ENCODE peak calls at places on chromosomes 1 and 21, in five cellular contexts. J, F, D, R and C are unnamed samples.

GRCh38 chr1:159936284-159936904 is 9.0 kb downstream of the IGSF9 start:
- DNase-seq in R (peak; percentile 16), F (peak; percentile 77), D (peak; percentile 85), J (no peak), C (peak; percentile 74)

GRCh38 chr1:60924964-60925798 is 157.2 kb upstream of the NFIA start:
- DNase-seq in F (no peak), D (no peak), J (no peak), R (no peak), C (no peak)

GRCh38 chr1:235006816-235007215 is 121.8 kb downstream of the TOMM20 start:
- DNase-seq in R (no peak), F (no peak), D (no peak), J (no peak), C (no peak)

GRCh38 chr1:42333662-42334239 is 1.3 kb downstream of the FOXJ3 start:
- DNase-seq in R (no peak), F (no peak), J (no peak), D (no peak), C (no peak)

GRCh38 chr1:25568834-25569598 is 25.6 kb downstream of the LDLRAP1 start:
- DNase-seq in R (peak; percentile 89), F (no peak), J (peak; percentile 46), D (no peak), C (no peak)

GRCh38 chr1:207897188-207897587 is 13.7 kb downstream of the CD34 start:
- DNase-seq in F (no peak), D (no peak), R (no peak), J (no peak), C (no peak)

GRCh38 chr1:116472431-116472961 is 98.3 kb downstream of the CD58 start:
- DNase-seq in D (no peak), J (no peak), R (peak; percentile 42), F (no peak), C (no peak)

GRCh38 chr1:9822897-9823692 is 670 bp downstream of the CLSTN1 start:
- DNase-seq in J (no peak), R (peak; percentile 26), D (peak; percentile 83), F (no peak), C (no peak)

GRCh38 chr1:50333595-50333974 is 89.7 kb downstream of the DMRTA2 start:
- DNase-seq in D (peak; percentile 76), J (no peak), F (peak; percentile 22), R (peak; percentile 2), C (peak; percentile 18)

GRCh38 chr1:8810987-8811386 is 6.5 kb downstream of the RERE start:
- DNase-seq in J (no peak), R (no peak), D (no peak), F (no peak), C (no peak)

GRCh38 chr1:41917835-41918449 is 780 bp downstream of the HIVEP3 start:
- DNase-seq in R (peak; percentile 55), J (no peak), D (peak; percentile 77), F (peak; percentile 30), C (peak; percentile 49)

GRCh38 chr1:32372149-32372756 is 9.9 kb downstream of the TSSK3 start:
- DNase-seq in D (no peak), F (peak; percentile 46), R (no peak), J (no peak), C (peak; percentile 71)

GRCh38 chr1:208326033-208326432 is 81.8 kb upstream of the PLXNA2 start:
- DNase-seq in D (no peak), J (no peak), F (no peak), R (no peak), C (no peak)

GRCh38 chr1:113861641-113862040 is 9.9 kb downstream of the PTPN22 start:
- DNase-seq in F (no peak), D (no peak), J (no peak), R (no peak), C (no peak)
- H3K4me3 ChIP-seq in F (no peak overlapping the region), D (no peak overlapping the region), J (no peak overlapping the region), R (no peak overlapping the region), C (no peak overlapping the region)

GRCh38 chr1:165738794-165739193 is 29.9 kb downstream of the TMCO1 start:
- DNase-seq in J (no peak), R (no peak), D (no peak), F (no peak), C (no peak)
- H3K27ac ChIP-seq in J (no peak overlapping the region), R (no peak overlapping the region), D (no peak overlapping the region), F (no peak overlapping the region), C (no peak overlapping the region)

DNA sequence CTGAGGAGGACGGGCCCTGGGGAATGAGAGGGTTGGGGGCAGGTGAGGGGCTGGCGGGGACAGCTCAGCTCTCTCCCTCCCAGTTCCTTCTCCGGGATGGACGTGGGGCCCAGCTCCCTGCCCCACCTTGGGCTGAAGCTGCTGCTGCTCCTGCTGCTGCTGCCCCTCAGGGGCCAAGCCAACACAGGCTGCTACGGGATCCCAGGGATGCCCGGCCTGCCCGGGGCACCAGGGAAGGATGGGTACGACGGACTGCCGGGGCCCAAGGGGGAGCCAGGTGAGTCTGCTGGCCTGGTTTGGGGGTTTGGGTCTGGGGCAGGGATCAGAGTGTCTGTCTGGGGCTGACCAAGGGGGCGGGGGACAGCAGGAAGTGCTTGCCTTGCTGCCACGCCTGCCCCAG is 495 bp downstream of the C1QC start:
- DNase-seq in F (no peak), R (no peak), J (no peak), D (no peak), C (no peak)
- H3K4me3 ChIP-seq in F (no peak overlapping the region), R (no peak overlapping the region), J (peak overlapping the region; percentile 61), D (no peak overlapping the region), C (no peak overlapping the region)

DNA sequence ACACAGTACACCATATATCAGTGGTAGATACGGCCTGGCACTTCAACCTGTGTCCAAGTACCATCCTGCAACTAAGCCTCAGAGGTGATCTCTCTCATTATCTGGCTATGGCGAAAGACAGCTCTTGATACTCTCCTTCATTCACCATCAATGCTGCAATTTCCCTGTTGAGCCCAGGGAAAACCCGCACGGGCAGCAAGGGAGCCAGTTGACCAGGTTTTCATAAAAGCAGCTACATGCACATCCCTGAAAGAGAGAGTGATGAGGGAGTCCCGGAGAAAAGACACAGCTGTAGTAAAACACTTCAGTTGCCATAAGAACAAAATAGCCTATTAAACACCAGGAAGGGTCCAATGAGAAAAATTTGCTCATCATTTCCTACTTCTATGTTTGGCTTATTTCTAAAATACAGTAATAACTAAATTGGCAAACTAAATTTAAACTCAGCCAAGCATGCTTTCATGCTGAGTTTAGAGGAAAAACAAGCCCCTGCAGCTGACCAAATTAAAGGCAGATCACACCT is 68.4 kb downstream of the CAPZB start:
- DNase-seq in F (no peak), R (no peak), D (no peak), J (no peak), C (no peak)
- H3K27ac ChIP-seq in F (no peak overlapping the region), R (no peak overlapping the region), D (no peak overlapping the region), J (no peak overlapping the region), C (peak overlapping the region; percentile 1)

GRCh38 chr21:34526618-34527290 is 14.7 kb upstream of the KCNE1 start:
- DNase-seq in J (peak; percentile 50), F (no peak), R (peak; percentile 100), D (no peak), C (no peak)
- H3K4me3 ChIP-seq in J (peak overlapping the region; percentile 70), F (no peak overlapping the region), R (peak overlapping the region; percentile 52), D (peak overlapping the region; percentile 94), C (peak overlapping the region; percentile 40)

DNA sequence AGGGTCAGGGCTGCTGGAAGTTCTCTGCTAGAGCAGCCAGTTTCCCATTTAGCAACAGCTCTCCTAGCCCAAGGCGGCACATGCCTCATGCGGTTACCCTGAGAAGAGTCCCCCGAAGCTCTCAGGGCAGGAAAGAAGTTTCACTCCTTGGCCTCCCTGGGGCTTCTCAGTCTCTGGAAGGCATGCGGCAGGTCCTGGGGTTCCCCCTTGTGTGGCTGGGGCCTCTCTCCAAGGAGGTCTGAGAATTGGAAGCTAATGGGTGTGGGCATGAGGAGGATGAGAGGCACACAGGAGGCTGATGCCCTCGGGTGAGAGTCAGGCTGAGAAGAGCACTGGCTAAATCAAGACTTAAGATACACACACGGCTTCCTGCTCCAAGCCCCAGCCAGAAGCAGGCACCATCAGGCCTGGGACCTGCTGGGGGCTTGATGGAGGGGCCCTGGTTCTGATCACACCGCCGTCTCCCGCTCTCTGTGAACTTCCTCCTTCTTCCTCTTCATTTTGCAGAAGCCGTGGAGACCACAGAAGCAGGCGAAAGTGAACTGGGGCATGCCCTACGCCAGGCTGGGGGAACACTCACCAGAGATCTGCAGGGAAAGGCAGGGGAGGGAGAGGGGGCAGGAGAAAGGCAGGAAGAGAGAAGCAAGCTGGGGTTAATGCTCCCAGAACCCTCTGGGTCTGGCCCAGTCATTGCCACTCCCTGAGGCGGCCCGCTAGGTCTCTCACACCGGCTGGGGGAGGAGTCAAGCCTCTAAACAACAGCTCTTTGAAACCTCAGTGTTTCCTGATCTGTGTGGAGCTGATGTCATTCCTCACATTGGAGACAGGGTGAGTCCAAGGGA is 15.1 kb downstream of the BLACAT1 start:
- DNase-seq in J (no peak), D (peak; percentile 92), F (peak; percentile 49), R (peak; percentile 72), C (no peak)
- H3K27ac ChIP-seq in J (no peak overlapping the region), D (peak overlapping the region; percentile 25), F (peak overlapping the region; percentile 63), R (no peak overlapping the region), C (peak overlapping the region; percentile 48)

DNA sequence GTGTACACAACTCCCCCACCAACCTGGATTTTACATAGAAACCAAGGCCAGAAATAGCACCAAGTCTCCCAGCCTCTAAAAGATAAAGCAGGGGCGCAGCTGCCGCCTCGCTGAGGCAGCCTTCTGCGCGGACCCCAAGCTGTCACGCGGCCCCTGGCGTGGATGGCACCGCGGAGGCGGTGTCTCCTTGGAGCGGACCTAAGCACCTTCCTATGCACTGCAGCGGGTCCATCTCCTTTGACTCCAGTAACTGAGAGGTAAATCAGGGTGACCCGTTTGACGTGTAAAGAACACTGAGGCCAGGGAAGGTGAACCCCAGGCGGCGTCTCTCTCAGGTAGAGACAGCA is 17.0 kb downstream of the ZNF697 start:
- DNase-seq in F (no peak), D (no peak), R (no peak), J (no peak), C (no peak)
- H3K4me3 ChIP-seq in F (no peak overlapping the region), D (peak overlapping the region; percentile 26), R (peak overlapping the region; percentile 12), J (peak overlapping the region; percentile 62), C (no peak overlapping the region)

DNA sequence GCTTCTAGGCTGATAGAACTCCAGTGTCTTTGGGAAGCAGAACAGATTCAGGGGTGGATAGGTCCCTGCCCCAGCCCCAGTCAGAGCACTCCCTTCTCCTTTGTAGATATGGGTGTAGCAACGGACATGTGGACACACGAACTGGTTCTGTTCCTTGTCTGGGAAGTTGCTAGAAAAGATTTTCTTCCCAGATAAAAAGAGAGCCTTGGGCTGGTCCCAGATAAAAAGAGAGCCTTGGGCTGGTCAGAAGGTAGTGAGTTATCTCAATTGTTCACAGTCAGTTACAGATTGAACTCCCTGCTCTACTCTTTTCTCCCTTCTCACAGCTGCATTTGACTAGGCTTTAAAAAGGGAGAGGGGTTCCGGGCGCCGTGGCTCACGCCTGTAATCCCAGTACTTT is 7.4 kb upstream of the EFNA1 start:
- DNase-seq in J (no peak), D (no peak), F (no peak), R (no peak), C (no peak)
- H3K27ac ChIP-seq in J (no peak overlapping the region), D (no peak overlapping the region), F (peak overlapping the region; percentile 4), R (no peak overlapping the region), C (no peak overlapping the region)

DNA sequence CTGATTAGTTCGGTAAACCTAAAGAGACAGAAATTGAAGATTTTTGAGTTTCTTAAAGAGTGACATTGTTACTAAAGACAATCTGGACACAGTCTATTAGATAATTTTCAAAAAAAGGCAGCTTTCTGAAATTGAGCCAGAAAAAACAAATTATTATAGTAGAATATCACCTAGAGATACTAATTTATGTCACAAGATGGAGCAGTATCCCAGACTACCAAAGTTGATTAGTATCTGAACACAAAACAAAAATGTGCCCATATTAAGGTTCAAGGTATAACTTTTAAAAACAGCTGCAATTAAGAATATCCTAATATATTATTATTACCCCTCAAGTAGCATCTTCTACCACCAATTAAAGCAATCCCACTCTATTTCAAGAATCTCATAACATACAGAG is 40.5 kb upstream of the SYT2 start:
- DNase-seq in J (no peak), D (no peak), F (no peak), R (no peak), C (peak; percentile 4)
- H3K4me3 ChIP-seq in J (no peak overlapping the region), D (no peak overlapping the region), F (no peak overlapping the region), R (no peak overlapping the region), C (no peak overlapping the region)